ENCODE peak calls at places on chromosomes 1 and 21, in eight cellular contexts. Y, R, M, N, X, G, O and L are unnamed samples.

GRCh38 chr21:29163381-29164115 is 33.1 kb downstream of the MAP3K7CL start:
- DNase-seq in X (no peak), N (no peak), O (no peak), M (peak), Y (no peak), R (no peak), G (no peak), L (no peak)

GRCh38 chr1:6317101-6317760 is 56.3 kb upstream of the GPR153 start:
- DNase-seq in Y (no peak), R (peak), O (no peak), M (no peak), G (peak), N (peak), X (peak), L (no peak)

GRCh38 chr1:108049083-108049819 is 84.3 kb upstream of the VAV3 start:
- DNase-seq in Y (no peak), M (peak), R (peak), N (peak), O (no peak), X (peak), G (no peak), L (peak)

GRCh38 chr1:214439352-214440119 is 111.9 kb downstream of the PTPN14 start:
- DNase-seq in Y (peak), N (peak), R (peak), X (no peak), M (peak), G (peak), O (peak), L (peak)

GRCh38 chr1:64923294-64923718 is 43.0 kb downstream of the JAK1 start:
- DNase-seq in G (no peak), N (peak), R (no peak), O (no peak), X (no peak), Y (no peak), M (no peak), L (no peak)

GRCh38 chr1:110421159-110421777 is 13.8 kb upstream of the LAMTOR5 start:
- DNase-seq in X (peak), N (peak), G (peak), R (peak), Y (no peak), M (no peak), O (no peak), L (no peak)

GRCh38 chr21:32475162-32475812 is 62.8 kb downstream of the EVA1C start:
- DNase-seq in M (no peak), O (no peak), Y (no peak), R (no peak), X (peak), N (peak), G (peak), L (no peak)

GRCh38 chr1:35656148-35656862 is 15.0 kb upstream of the PSMB2 start:
- DNase-seq in M (no peak), X (peak), N (no peak), R (no peak), G (peak), Y (no peak), O (no peak), L (no peak)

GRCh38 chr21:42706765-42707164 is 53.3 kb downstream of the PDE9A start:
- DNase-seq in G (no peak), M (peak), R (no peak), X (no peak), N (no peak), O (no peak), Y (no peak), L (no peak)

GRCh38 chr1:61181016-61181560 is 98.7 kb downstream of the NFIA start:
- DNase-seq in G (no peak), N (no peak), X (no peak), R (no peak), M (no peak), Y (no peak), O (no peak), L (no peak)

GRCh38 chr21:37682908-37683307 is 233.3 kb downstream of the KCNJ6 start:
- DNase-seq in R (no peak), G (no peak), X (no peak), O (no peak), M (no peak), Y (no peak), N (no peak), L (no peak)

GRCh38 chr1:32055426-32055825 is 17.3 kb upstream of the TMEM39B start:
- DNase-seq in X (no peak), R (no peak), N (no peak), M (no peak), O (no peak), Y (no peak), G (no peak), L (no peak)

GRCh38 chr1:215899901-215900300 is 332.8 kb downstream of the KCTD3 start:
- DNase-seq in Y (no peak), R (no peak), O (no peak), N (no peak), G (no peak), X (no peak), M (no peak), L (no peak)

GRCh38 chr1:57867001-57867400 is 443.1 kb upstream of the DAB1 start:
- DNase-seq in G (no peak), N (peak), M (no peak), X (no peak), R (no peak), Y (peak), O (no peak), L (no peak)

GRCh38 chr21:27423906-27424595 is 457.2 kb upstream of the ADAMTS5 start:
- DNase-seq in R (peak), Y (no peak), N (peak), O (no peak), G (peak), M (peak), X (peak), L (no peak)

GRCh38 chr1:66450043-66450514 is 83.9 kb upstream of the SGIP1 start:
- DNase-seq in M (peak), R (no peak), G (no peak), N (no peak), Y (no peak), X (no peak), O (no peak), L (no peak)

GRCh38 chr1:183576537-183576936 is 13.7 kb downstream of the NCF2 start:
- DNase-seq in Y (no peak), M (peak), N (no peak), X (no peak), R (no peak), G (no peak), O (no peak), L (no peak)

GRCh38 chr1:100414693-100415092 is 62.4 kb downstream of the CDC14A start:
- DNase-seq in R (no peak), Y (no peak), G (no peak), O (peak), X (no peak), M (no peak), N (no peak), L (no peak)

GRCh38 chr1:246159290-246160227 is 347.5 kb downstream of the SMYD3 start:
- DNase-seq in Y (no peak), X (no peak), R (peak), N (no peak), O (no peak), G (no peak), M (no peak), L (no peak)

GRCh38 chr1:2587071-2587859 is 688 bp downstream of the PRXL2B start:
- DNase-seq in M (peak), Y (no peak), O (no peak), G (peak), N (peak), R (peak), X (no peak), L (peak)

GRCh38 chr21:31475223-31475622 is 131.2 kb upstream of the TIAM1 start:
- DNase-seq in R (no peak), G (no peak), Y (no peak), X (no peak), M (no peak), N (no peak), O (no peak), L (no peak)
- H3K27ac ChIP-seq in R (no peak), G (no peak), Y (no peak), X (no peak), M (no peak), N (no peak), O (no peak), L (no peak)

DNA sequence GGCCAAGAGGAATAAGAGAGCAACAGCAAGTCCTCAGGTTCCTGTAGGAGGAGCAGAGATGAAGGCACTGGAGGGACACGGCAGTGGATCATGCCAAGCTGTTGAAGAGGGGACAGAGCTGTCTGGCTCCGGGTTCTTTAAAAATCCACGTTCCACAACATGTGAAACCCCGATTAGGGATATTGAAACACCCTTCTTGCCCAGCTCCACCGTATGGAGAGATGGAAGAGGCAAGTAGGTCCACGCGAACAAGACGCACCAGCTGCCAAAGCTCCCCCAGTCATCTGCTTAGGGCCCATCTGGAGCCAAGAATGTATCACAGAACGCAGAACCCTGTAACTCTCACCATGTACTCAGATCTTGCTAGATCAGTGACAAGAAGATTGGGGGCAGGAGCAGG is 3.9 kb downstream of the C1orf198 start:
- DNase-seq in G (no peak), N (no peak), M (no peak), R (no peak), Y (no peak), X (no peak), O (no peak), L (no peak)
- H3K4me3 ChIP-seq in G (no peak), N (no peak), M (no peak), R (no peak), Y (no peak), X (no peak), O (no peak), L (no peak)

GRCh38 chr1:164590592-164590991 is 31.6 kb downstream of the PBX1 start:
- DNase-seq in M (no peak), Y (no peak), N (no peak), R (no peak), X (no peak), G (no peak), O (no peak), L (no peak)

GRCh38 chr1:164587617-164588367 is 28.8 kb downstream of the PBX1 start:
- DNase-seq in G (no peak), Y (no peak), X (no peak), R (no peak), N (no peak), M (no peak), O (no peak), L (no peak)

GRCh38 chr1:164588388-164589341 is 29.7 kb downstream of the PBX1 start:
- DNase-seq in M (peak), X (peak), N (peak), R (no peak), O (no peak), Y (no peak), G (peak), L (no peak)

GRCh38 chr1:164589961-164590507 is 31.1 kb downstream of the PBX1 start:
- DNase-seq in M (no peak), G (no peak), O (no peak), X (no peak), N (no peak), R (no peak), Y (no peak), L (no peak)

DNA sequence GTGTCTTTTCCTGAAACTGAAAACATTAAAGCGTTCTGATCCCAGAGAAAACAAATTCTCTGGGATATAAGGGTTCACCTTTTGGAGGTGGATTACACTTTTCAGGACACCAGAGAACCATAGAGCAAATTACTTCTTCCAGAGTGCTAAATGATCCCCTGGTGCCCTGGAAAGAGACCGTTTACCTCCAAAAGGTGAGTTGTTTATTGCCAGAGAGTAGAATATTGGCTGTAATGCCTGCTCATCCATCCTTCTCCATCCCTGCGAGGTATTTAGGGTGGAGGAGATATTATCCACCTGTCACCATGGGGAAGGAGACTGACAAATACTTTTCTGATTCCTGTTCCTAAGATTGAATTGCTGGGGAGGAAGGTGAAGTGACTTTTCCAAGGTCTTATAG is 30.4 kb downstream of the PBX1 start:
- DNase-seq in R (no peak), X (no peak), N (no peak), Y (no peak), O (no peak), M (no peak), G (no peak), L (no peak)
- H3K27ac ChIP-seq in R (no peak), X (peak), N (no peak), Y (peak), O (no peak), M (peak), G (peak), L (no peak)

GRCh38 chr1:234214129-234214910 is 158.9 kb upstream of the COA6 start:
- DNase-seq in M (peak), R (peak), X (no peak), Y (no peak), O (peak), N (peak), G (peak), L (peak)
- H3K4me3 ChIP-seq in M (peak), R (peak), X (peak), Y (peak), O (peak), N (no peak), G (peak), L (no peak)

DNA sequence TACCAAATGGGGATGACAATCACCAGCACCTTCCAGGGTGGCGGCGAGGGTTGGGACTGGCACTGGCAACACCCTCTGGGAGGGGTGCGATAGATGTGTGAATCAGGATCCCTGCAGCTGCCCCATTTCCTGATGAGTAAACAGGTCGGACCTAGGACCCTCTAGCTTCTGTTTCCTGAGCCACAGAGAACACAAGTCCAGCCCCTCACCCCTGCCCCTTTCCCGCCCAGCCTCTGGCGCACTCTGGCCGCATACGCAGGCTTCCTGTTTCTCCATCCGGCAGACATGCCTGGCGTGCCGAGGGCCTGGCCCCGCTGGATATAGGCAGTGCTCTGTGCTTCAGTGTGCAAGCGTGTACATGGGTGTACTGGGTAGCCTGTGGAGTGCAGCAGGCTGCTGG is 4.6 kb downstream of the PEAR1 start:
- DNase-seq in O (no peak), N (peak), X (peak), Y (peak), M (peak), G (peak), R (no peak), L (no peak)
- H3K27ac ChIP-seq in O (no peak), N (peak), X (peak), Y (peak), M (peak), G (peak), R (no peak), L (no peak)